ENCODE peak calls at places on chromosomes 7 and 10, in nine cellular contexts. One of them, this sample, is unnamed.

GRCh38 chr10:11011436-11011835 is 6.2 kb upstream of the CELF2 start:
- DNase-seq in iris pigment epithelial cell: no peak
- DNase-seq in NCI-H1436 treated with DMSO at 0.1 percent for 48 hours: no peak
- DNase-seq in lung microvascular endothelial cell: no peak
- DNase-seq in astrocyte of the spinal cord: no peak
- DNase-seq in GM10248: no peak
- DNase-seq in anterior cingulate cortex: no peak
- DNase-seq in AG10803: no peak
- DNase-seq in cardiac fibroblast: no peak
- DNase-seq in this sample: no peak

GRCh38 chr7:136009488-136010079 is 32.4 kb upstream of the MTPN start:
- DNase-seq in iris pigment epithelial cell: peak; percentile 42
- DNase-seq in NCI-H1436 treated with DMSO at 0.1 percent for 48 hours: no peak
- DNase-seq in lung microvascular endothelial cell: peak; percentile 68
- DNase-seq in astrocyte of the spinal cord: peak; percentile 60
- DNase-seq in GM10248: peak; percentile 22
- DNase-seq in anterior cingulate cortex: no peak
- DNase-seq in AG10803: peak; percentile 46
- DNase-seq in cardiac fibroblast: peak; percentile 73
- DNase-seq in this sample: peak; percentile 44

GRCh38 chr10:43262043-43262901 is 4.6 kb downstream of the RASGEF1A start:
- DNase-seq in iris pigment epithelial cell: no peak
- DNase-seq in NCI-H1436 treated with DMSO at 0.1 percent for 48 hours: no peak
- DNase-seq in lung microvascular endothelial cell: no peak
- DNase-seq in astrocyte of the spinal cord: no peak
- DNase-seq in GM10248: no peak
- DNase-seq in anterior cingulate cortex: no peak
- DNase-seq in AG10803: no peak
- DNase-seq in cardiac fibroblast: no peak
- DNase-seq in this sample: peak; percentile 53

GRCh38 chr7:97639036-97639435 is 92.8 kb upstream of the TAC1 start:
- DNase-seq in iris pigment epithelial cell: peak; percentile 7
- DNase-seq in NCI-H1436 treated with DMSO at 0.1 percent for 48 hours: no peak
- DNase-seq in lung microvascular endothelial cell: no peak
- DNase-seq in astrocyte of the spinal cord: no peak
- DNase-seq in GM10248: no peak
- DNase-seq in anterior cingulate cortex: no peak
- DNase-seq in AG10803: no peak
- DNase-seq in cardiac fibroblast: peak; percentile 1
- DNase-seq in this sample: no peak

GRCh38 chr10:98391578-98391991 is 23.4 kb downstream of the PYROXD2 start:
- DNase-seq in iris pigment epithelial cell: no peak
- DNase-seq in NCI-H1436 treated with DMSO at 0.1 percent for 48 hours: no peak
- DNase-seq in lung microvascular endothelial cell: no peak
- DNase-seq in astrocyte of the spinal cord: no peak
- DNase-seq in GM10248: no peak
- DNase-seq in anterior cingulate cortex: peak; percentile 8
- DNase-seq in AG10803: peak; percentile 55
- DNase-seq in cardiac fibroblast: no peak
- DNase-seq in this sample: no peak

GRCh38 chr10:61719906-61720305 is 57.2 kb downstream of the CABCOCO1 start:
- DNase-seq in iris pigment epithelial cell: no peak
- DNase-seq in NCI-H1436 treated with DMSO at 0.1 percent for 48 hours: no peak
- DNase-seq in lung microvascular endothelial cell: no peak
- DNase-seq in astrocyte of the spinal cord: no peak
- DNase-seq in GM10248: no peak
- DNase-seq in anterior cingulate cortex: no peak
- DNase-seq in AG10803: no peak
- DNase-seq in cardiac fibroblast: no peak
- DNase-seq in this sample: no peak

GRCh38 chr7:29611941-29612527 is 48.4 kb downstream of the PRR15 start:
- DNase-seq in iris pigment epithelial cell: no peak
- DNase-seq in NCI-H1436 treated with DMSO at 0.1 percent for 48 hours: no peak
- DNase-seq in lung microvascular endothelial cell: no peak
- DNase-seq in astrocyte of the spinal cord: no peak
- DNase-seq in GM10248: no peak
- DNase-seq in anterior cingulate cortex: no peak
- DNase-seq in AG10803: no peak
- DNase-seq in cardiac fibroblast: no peak
- DNase-seq in this sample: no peak

GRCh38 chr7:46301677-46302076 is 380.6 kb upstream of the IGFBP3 start:
- DNase-seq in iris pigment epithelial cell: peak; percentile 46
- DNase-seq in NCI-H1436 treated with DMSO at 0.1 percent for 48 hours: no peak
- DNase-seq in lung microvascular endothelial cell: no peak
- DNase-seq in astrocyte of the spinal cord: peak; percentile 51
- DNase-seq in GM10248: no peak
- DNase-seq in anterior cingulate cortex: no peak
- DNase-seq in AG10803: peak; percentile 45
- DNase-seq in cardiac fibroblast: peak; percentile 60
- DNase-seq in this sample: no peak

GRCh38 chr10:25294032-25294926 is 119.5 kb downstream of the GPR158 start:
- DNase-seq in iris pigment epithelial cell: peak; percentile 61
- DNase-seq in NCI-H1436 treated with DMSO at 0.1 percent for 48 hours: no peak
- DNase-seq in lung microvascular endothelial cell: no peak
- DNase-seq in astrocyte of the spinal cord: peak; percentile 67
- DNase-seq in GM10248: no peak
- DNase-seq in anterior cingulate cortex: no peak
- DNase-seq in AG10803: no peak
- DNase-seq in cardiac fibroblast: peak; percentile 41
- DNase-seq in this sample: no peak

GRCh38 chr7:155737590-155737989 is 74.7 kb downstream of the SHH start:
- DNase-seq in iris pigment epithelial cell: no peak
- DNase-seq in NCI-H1436 treated with DMSO at 0.1 percent for 48 hours: no peak
- DNase-seq in lung microvascular endothelial cell: no peak
- DNase-seq in astrocyte of the spinal cord: no peak
- DNase-seq in GM10248: no peak
- DNase-seq in anterior cingulate cortex: no peak
- DNase-seq in AG10803: no peak
- DNase-seq in cardiac fibroblast: no peak
- DNase-seq in this sample: no peak

GRCh38 chr10:104795411-104795810 is 154.3 kb downstream of the SORCS3 start:
- DNase-seq in iris pigment epithelial cell: no peak
- DNase-seq in NCI-H1436 treated with DMSO at 0.1 percent for 48 hours: no peak
- DNase-seq in lung microvascular endothelial cell: no peak
- DNase-seq in astrocyte of the spinal cord: no peak
- DNase-seq in GM10248: no peak
- DNase-seq in anterior cingulate cortex: no peak
- DNase-seq in AG10803: no peak
- DNase-seq in cardiac fibroblast: no peak
- DNase-seq in this sample: no peak

GRCh38 chr7:116258734-116259133 is 48.4 kb downstream of the TES start:
- DNase-seq in iris pigment epithelial cell: peak; percentile 74
- DNase-seq in NCI-H1436 treated with DMSO at 0.1 percent for 48 hours: no peak
- DNase-seq in lung microvascular endothelial cell: peak; percentile 89
- DNase-seq in astrocyte of the spinal cord: peak; percentile 80
- DNase-seq in GM10248: peak; percentile 24
- DNase-seq in anterior cingulate cortex: peak; percentile 10
- DNase-seq in AG10803: peak; percentile 68
- DNase-seq in cardiac fibroblast: peak; percentile 87
- DNase-seq in this sample: no peak

GRCh38 chr7:134463751-134464150 is 4.9 kb upstream of the AKR1B1 start:
- DNase-seq in iris pigment epithelial cell: no peak
- DNase-seq in NCI-H1436 treated with DMSO at 0.1 percent for 48 hours: no peak
- DNase-seq in lung microvascular endothelial cell: no peak
- DNase-seq in astrocyte of the spinal cord: no peak
- DNase-seq in GM10248: no peak
- DNase-seq in anterior cingulate cortex: no peak
- DNase-seq in AG10803: no peak
- DNase-seq in cardiac fibroblast: no peak
- DNase-seq in this sample: no peak

GRCh38 chr7:37112882-37113281 is 335.8 kb downstream of the ELMO1 start:
- DNase-seq in iris pigment epithelial cell: no peak
- DNase-seq in NCI-H1436 treated with DMSO at 0.1 percent for 48 hours: no peak
- DNase-seq in lung microvascular endothelial cell: no peak
- DNase-seq in astrocyte of the spinal cord: no peak
- DNase-seq in GM10248: no peak
- DNase-seq in anterior cingulate cortex: no peak
- DNase-seq in AG10803: no peak
- DNase-seq in cardiac fibroblast: no peak
- DNase-seq in this sample: no peak

GRCh38 chr7:131507592-131508331 is 48.7 kb downstream of the PODXL start:
- DNase-seq in iris pigment epithelial cell: peak; percentile 54
- DNase-seq in NCI-H1436 treated with DMSO at 0.1 percent for 48 hours: no peak
- DNase-seq in lung microvascular endothelial cell: peak; percentile 86
- DNase-seq in astrocyte of the spinal cord: peak; percentile 62
- DNase-seq in GM10248: peak; percentile 80
- DNase-seq in anterior cingulate cortex: peak; percentile 62
- DNase-seq in AG10803: peak; percentile 69
- DNase-seq in cardiac fibroblast: peak; percentile 78
- DNase-seq in this sample: peak; percentile 82

GRCh38 chr10:12344375-12345110 is 4.8 kb upstream of the CAMK1D start:
- DNase-seq in iris pigment epithelial cell: no peak
- DNase-seq in NCI-H1436 treated with DMSO at 0.1 percent for 48 hours: no peak
- DNase-seq in lung microvascular endothelial cell: no peak
- DNase-seq in astrocyte of the spinal cord: no peak
- DNase-seq in GM10248: no peak
- DNase-seq in anterior cingulate cortex: no peak
- DNase-seq in AG10803: no peak
- DNase-seq in cardiac fibroblast: no peak
- DNase-seq in this sample: no peak

GRCh38 chr7:36639826-36640225 is 84.5 kb downstream of the AOAH start:
- DNase-seq in iris pigment epithelial cell: no peak
- DNase-seq in NCI-H1436 treated with DMSO at 0.1 percent for 48 hours: no peak
- DNase-seq in lung microvascular endothelial cell: no peak
- DNase-seq in astrocyte of the spinal cord: no peak
- DNase-seq in GM10248: no peak
- DNase-seq in anterior cingulate cortex: no peak
- DNase-seq in AG10803: no peak
- DNase-seq in cardiac fibroblast: no peak
- DNase-seq in this sample: no peak

GRCh38 chr7:47601119-47601880 is 19.4 kb upstream of the TNS3 start:
- DNase-seq in iris pigment epithelial cell: peak; percentile 98
- DNase-seq in NCI-H1436 treated with DMSO at 0.1 percent for 48 hours: no peak
- DNase-seq in lung microvascular endothelial cell: peak; percentile 36
- DNase-seq in astrocyte of the spinal cord: peak; percentile 75
- DNase-seq in GM10248: no peak
- DNase-seq in anterior cingulate cortex: no peak
- DNase-seq in AG10803: peak; percentile 89
- DNase-seq in cardiac fibroblast: peak; percentile 97
- DNase-seq in this sample: no peak

GRCh38 chr10:73814896-73815718 is 3.7 kb upstream of the NDST2 start:
- DNase-seq in iris pigment epithelial cell: no peak
- DNase-seq in NCI-H1436 treated with DMSO at 0.1 percent for 48 hours: no peak
- DNase-seq in lung microvascular endothelial cell: no peak
- DNase-seq in astrocyte of the spinal cord: no peak
- DNase-seq in GM10248: no peak
- DNase-seq in anterior cingulate cortex: no peak
- DNase-seq in AG10803: no peak
- DNase-seq in cardiac fibroblast: peak; percentile 31
- DNase-seq in this sample: no peak

GRCh38 chr7:123749537-123749857 is 694 bp upstream of the WASL start:
- DNase-seq in iris pigment epithelial cell: peak; percentile 82
- DNase-seq in NCI-H1436 treated with DMSO at 0.1 percent for 48 hours: no peak
- DNase-seq in lung microvascular endothelial cell: peak; percentile 65
- DNase-seq in astrocyte of the spinal cord: no peak
- DNase-seq in GM10248: no peak
- DNase-seq in anterior cingulate cortex: no peak
- DNase-seq in AG10803: peak; percentile 64
- DNase-seq in cardiac fibroblast: peak; percentile 87
- DNase-seq in this sample: no peak

GRCh38 chr10:14879055-14879800 is 562 bp downstream of the SUV39H2 start:
- DNase-seq in iris pigment epithelial cell: no peak
- DNase-seq in NCI-H1436 treated with DMSO at 0.1 percent for 48 hours: no peak
- DNase-seq in lung microvascular endothelial cell: peak; percentile 32
- DNase-seq in astrocyte of the spinal cord: no peak
- DNase-seq in GM10248: no peak
- DNase-seq in anterior cingulate cortex: no peak
- DNase-seq in AG10803: peak; percentile 5
- DNase-seq in cardiac fibroblast: peak; percentile 9
- DNase-seq in this sample: no peak

This sample was measured in NCI-H2227 treated with DMSO at 0.1 percent for 48 hours.